ENCODE peak calls at places on chromosomes 5 and 9, in six cellular contexts. One of them, this sample, is unnamed.
A peak's percentile ranks its signal among the peaks of the same experiment; 100 is the strongest.

GRCh38 chr5:111820072-111820471 is 63.1 kb upstream of the NREP start:
- DNase-seq in H1: no peak
- DNase-seq in HepG2: peak; percentile 11
- DNase-seq in A549: no peak
- DNase-seq in K562: no peak
- DNase-seq in endothelial cell of umbilical vein: no peak
- DNase-seq in this sample: no peak

GRCh38 chr9:76373173-76373771 is 21.0 kb downstream of the RFK start:
- DNase-seq in HepG2: peak; percentile 93
- DNase-seq in H1: no peak
- DNase-seq in A549: peak; percentile 55
- DNase-seq in endothelial cell of umbilical vein: no peak
- DNase-seq in K562: no peak
- DNase-seq in this sample: no peak

GRCh38 chr9:89923961-89924504 is 319.2 kb downstream of the GADD45G start:
- DNase-seq in H1: no peak
- DNase-seq in endothelial cell of umbilical vein: no peak
- DNase-seq in HepG2: peak; percentile 72
- DNase-seq in K562: no peak
- DNase-seq in A549: no peak
- DNase-seq in this sample: no peak

GRCh38 chr5:127849891-127850290 is 146.7 kb downstream of the CCDC192 start:
- DNase-seq in H1: no peak
- DNase-seq in K562: no peak
- DNase-seq in HepG2: no peak
- DNase-seq in A549: no peak
- DNase-seq in endothelial cell of umbilical vein: no peak
- DNase-seq in this sample: no peak

GRCh38 chr5:33558489-33558888 is 117.7 kb downstream of the TARS1 start:
- DNase-seq in endothelial cell of umbilical vein: no peak
- DNase-seq in A549: no peak
- DNase-seq in HepG2: no peak
- DNase-seq in K562: no peak
- DNase-seq in H1: no peak
- DNase-seq in this sample: no peak

GRCh38 chr9:114968710-114969109 is 38.3 kb upstream of the TNFSF8 start:
- DNase-seq in K562: no peak
- DNase-seq in HepG2: no peak
- DNase-seq in endothelial cell of umbilical vein: no peak
- DNase-seq in H1: no peak
- DNase-seq in A549: no peak
- DNase-seq in this sample: no peak

GRCh38 chr9:77544491-77545000 is 103.6 kb downstream of the GNA14 start:
- DNase-seq in K562: no peak
- DNase-seq in H1: no peak
- DNase-seq in HepG2: no peak
- DNase-seq in endothelial cell of umbilical vein: no peak
- DNase-seq in A549: no peak
- DNase-seq in this sample: no peak

GRCh38 chr5:79074641-79075040 is 5.1 kb downstream of the BHMT2 start:
- DNase-seq in K562: no peak
- DNase-seq in H1: no peak
- DNase-seq in HepG2: peak; percentile 31
- DNase-seq in endothelial cell of umbilical vein: no peak
- DNase-seq in A549: no peak
- DNase-seq in this sample: no peak

GRCh38 chr9:5557606-5558587 is 47.6 kb downstream of the PDCD1LG2 start:
- DNase-seq in endothelial cell of umbilical vein: no peak
- DNase-seq in K562: no peak
- DNase-seq in HepG2: no peak
- DNase-seq in A549: no peak
- DNase-seq in H1: no peak
- DNase-seq in this sample: no peak

GRCh38 chr5:1167728-1168709 is 33.4 kb upstream of the SLC6A19 start:
- DNase-seq in K562: peak; percentile 73
- DNase-seq in A549: peak; percentile 85
- DNase-seq in HepG2: peak; percentile 65
- DNase-seq in H1: peak; percentile 82
- DNase-seq in endothelial cell of umbilical vein: peak; percentile 56
- DNase-seq in this sample: peak; percentile 67

GRCh38 chr5:35838370-35839042 is 18.2 kb upstream of the IL7R start:
- DNase-seq in K562: no peak
- DNase-seq in H1: no peak
- DNase-seq in endothelial cell of umbilical vein: no peak
- DNase-seq in HepG2: no peak
- DNase-seq in A549: no peak
- DNase-seq in this sample: no peak

GRCh38 chr9:95167998-95168397 is 149.5 kb downstream of the FANCC start:
- DNase-seq in H1: peak; percentile 87
- DNase-seq in endothelial cell of umbilical vein: peak; percentile 82
- DNase-seq in HepG2: peak; percentile 58
- DNase-seq in A549: peak; percentile 28
- DNase-seq in K562: peak; percentile 53
- DNase-seq in this sample: peak; percentile 77

GRCh38 chr5:118520771-118521415 is 467.5 kb downstream of the DTWD2 start:
- DNase-seq in H1: no peak
- DNase-seq in A549: no peak
- DNase-seq in HepG2: no peak
- DNase-seq in endothelial cell of umbilical vein: no peak
- DNase-seq in K562: no peak
- DNase-seq in this sample: no peak

GRCh38 chr9:72880821-72881220 is 72.0 kb downstream of the ALDH1A1 start:
- DNase-seq in K562: no peak
- DNase-seq in A549: no peak
- DNase-seq in endothelial cell of umbilical vein: no peak
- DNase-seq in H1: no peak
- DNase-seq in HepG2: no peak
- DNase-seq in this sample: no peak

GRCh38 chr5:9533096-9533495 is 12.8 kb downstream of the SEMA5A start:
- DNase-seq in H1: no peak
- DNase-seq in HepG2: no peak
- DNase-seq in A549: no peak
- DNase-seq in endothelial cell of umbilical vein: no peak
- DNase-seq in K562: no peak
- DNase-seq in this sample: no peak

GRCh38 chr5:43227655-43228054 is 35.6 kb downstream of the NIM1K start:
- DNase-seq in A549: peak; percentile 60
- DNase-seq in H1: no peak
- DNase-seq in endothelial cell of umbilical vein: peak; percentile 44
- DNase-seq in HepG2: peak; percentile 46
- DNase-seq in K562: peak; percentile 41
- DNase-seq in this sample: no peak

GRCh38 chr5:91514408-91514807 is 131.3 kb upstream of the ARRDC3 start:
- DNase-seq in A549: no peak
- DNase-seq in H1: no peak
- DNase-seq in endothelial cell of umbilical vein: no peak
- DNase-seq in HepG2: no peak
- DNase-seq in K562: no peak
- DNase-seq in this sample: no peak

GRCh38 chr9:134056483-134057310 is 11.1 kb downstream of the BRD3 start:
- DNase-seq in K562: no peak
- DNase-seq in H1: no peak
- DNase-seq in HepG2: no peak
- DNase-seq in endothelial cell of umbilical vein: no peak
- DNase-seq in A549: no peak
- DNase-seq in this sample: no peak

GRCh38 chr9:35415769-35416427 is 74.0 kb upstream of the RUSC2 start:
- DNase-seq in HepG2: peak; percentile 41
- DNase-seq in endothelial cell of umbilical vein: no peak
- DNase-seq in H1: peak; percentile 52
- DNase-seq in A549: no peak
- DNase-seq in K562: no peak
- DNase-seq in this sample: peak; percentile 23

GRCh38 chr5:68000805-68001204 is 214.8 kb upstream of the PIK3R1 start:
- DNase-seq in endothelial cell of umbilical vein: no peak
- DNase-seq in H1: no peak
- DNase-seq in K562: no peak
- DNase-seq in HepG2: no peak
- DNase-seq in A549: no peak
- DNase-seq in this sample: no peak

GRCh38 chr5:117357886-117358285 is 783.3 kb upstream of the SEMA6A start:
- DNase-seq in K562: no peak
- DNase-seq in endothelial cell of umbilical vein: no peak
- DNase-seq in HepG2: no peak
- DNase-seq in A549: no peak
- DNase-seq in H1: no peak
- DNase-seq in this sample: no peak

GRCh38 chr5:84231390-84231789 is 153.3 kb downstream of the EDIL3 start:
- DNase-seq in H1: no peak
- DNase-seq in A549: no peak
- DNase-seq in HepG2: no peak
- DNase-seq in K562: no peak
- DNase-seq in endothelial cell of umbilical vein: no peak
- DNase-seq in this sample: no peak

GRCh38 chr9:91060520-91061343 is 259.1 kb downstream of the SYK start:
- DNase-seq in H1: peak; percentile 8
- DNase-seq in HepG2: peak; percentile 94
- DNase-seq in K562: no peak
- DNase-seq in endothelial cell of umbilical vein: peak; percentile 98
- DNase-seq in A549: peak; percentile 80
- DNase-seq in this sample: no peak

GRCh38 chr9:121353246-121353975 is 16.6 kb downstream of the STOM start:
- DNase-seq in K562: no peak
- DNase-seq in H1: no peak
- DNase-seq in HepG2: no peak
- DNase-seq in endothelial cell of umbilical vein: no peak
- DNase-seq in A549: no peak
- DNase-seq in this sample: no peak

GRCh38 chr5:3092211-3092610 is 340.7 kb upstream of the IRX2 start:
- DNase-seq in endothelial cell of umbilical vein: no peak
- DNase-seq in A549: no peak
- DNase-seq in H1: no peak
- DNase-seq in K562: no peak
- DNase-seq in HepG2: no peak
- DNase-seq in this sample: no peak

GRCh38 chr5:138832218-138832617 is 42.9 kb downstream of the LRRTM2 start:
- DNase-seq in HepG2: no peak
- DNase-seq in A549: no peak
- DNase-seq in K562: no peak
- DNase-seq in endothelial cell of umbilical vein: no peak
- DNase-seq in H1: no peak
- DNase-seq in this sample: no peak

GRCh38 chr9:112093147-112093874 is 81.8 kb downstream of the SUSD1 start:
- DNase-seq in H1: no peak
- DNase-seq in endothelial cell of umbilical vein: no peak
- DNase-seq in HepG2: no peak
- DNase-seq in K562: peak; percentile 59
- DNase-seq in A549: no peak
- DNase-seq in this sample: no peak

DNA sequence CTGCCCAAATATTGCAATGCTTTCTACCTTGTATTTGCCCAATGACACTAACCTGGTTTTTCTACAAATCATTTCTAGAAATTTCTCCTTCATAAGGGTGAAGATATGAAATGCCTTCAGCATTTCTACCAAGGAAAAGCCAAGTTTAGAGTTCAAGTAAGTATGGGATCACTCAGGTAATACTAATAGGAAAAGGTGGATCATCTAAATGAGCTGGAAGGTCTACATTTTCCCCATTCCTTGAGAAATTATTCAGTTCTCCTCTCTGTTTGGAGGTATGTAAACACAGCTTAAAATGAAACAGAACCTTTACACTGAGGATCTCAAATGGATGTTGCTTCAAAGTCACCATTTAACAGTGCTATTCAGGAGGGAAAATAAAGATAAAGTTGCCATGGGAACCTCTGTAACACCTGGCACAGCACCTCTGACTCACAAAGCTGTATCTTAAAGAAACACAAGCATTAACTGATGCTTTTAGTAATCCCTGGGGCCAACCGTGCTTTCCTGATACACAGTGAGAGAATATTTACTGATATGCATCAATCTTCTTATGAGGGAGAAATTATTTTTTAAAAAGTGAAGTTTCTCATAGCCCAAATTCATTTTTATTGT is 161.3 kb downstream of the DRD1 start:
- DNase-seq in H1: no peak
- DNase-seq in A549: no peak
- DNase-seq in HepG2: no peak
- DNase-seq in endothelial cell of umbilical vein: no peak
- DNase-seq in K562: no peak
- DNase-seq in this sample: no peak
- TF ChIP-seq JUN in H1: no peak
- TF ChIP-seq JUN in A549: no peak
- TF ChIP-seq JUN in HepG2: no peak
- TF ChIP-seq JUN in endothelial cell of umbilical vein: no peak
- TF ChIP-seq JUN in K562: no peak
- TF ChIP-seq JUN in this sample: no peak

GRCh38 chr5:61623401-61624069 is 291.5 kb downstream of the ZSWIM6 start:
- DNase-seq in H1: no peak
- DNase-seq in HepG2: peak; percentile 5
- DNase-seq in A549: peak; percentile 54
- DNase-seq in endothelial cell of umbilical vein: peak; percentile 21
- DNase-seq in K562: peak; percentile 19
- DNase-seq in this sample: peak; percentile 42
- TF ChIP-seq CTCF in H1: peak; percentile 39
- TF ChIP-seq CTCF in HepG2: no peak
- TF ChIP-seq CTCF in A549: peak; percentile 42
- TF ChIP-seq CTCF in endothelial cell of umbilical vein: no peak
- TF ChIP-seq CTCF in K562: peak; percentile 47
- TF ChIP-seq CTCF in this sample: peak; percentile 43

DNA sequence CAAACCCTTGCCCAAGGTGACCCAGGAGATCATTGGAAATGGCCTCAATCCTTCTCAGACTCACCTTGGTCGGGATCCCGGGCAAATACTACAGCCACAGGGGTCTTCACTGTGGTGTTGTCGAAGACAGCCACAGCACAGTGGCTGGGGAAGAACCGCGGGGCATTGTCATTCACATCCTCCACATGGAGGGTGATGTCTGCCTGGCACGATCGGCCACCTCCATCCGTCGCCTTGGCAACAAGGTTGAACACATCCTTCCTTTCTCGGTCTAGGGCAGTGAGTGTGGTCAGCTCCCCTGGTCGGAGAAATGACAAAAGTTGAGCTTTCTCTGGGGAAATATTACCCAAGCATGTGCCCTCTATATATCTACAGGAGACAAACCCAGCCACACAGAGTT is 56.8 kb downstream of the FAT2 start:
- DNase-seq in H1: peak; percentile 56
- DNase-seq in HepG2: no peak
- DNase-seq in K562: no peak
- DNase-seq in A549: no peak
- DNase-seq in endothelial cell of umbilical vein: no peak
- DNase-seq in this sample: peak; percentile 30
- TF ChIP-seq JUN in H1: no peak
- TF ChIP-seq JUN in HepG2: no peak
- TF ChIP-seq JUN in K562: no peak
- TF ChIP-seq JUN in A549: no peak
- TF ChIP-seq JUN in endothelial cell of umbilical vein: no peak
- TF ChIP-seq JUN in this sample: no peak

DNA sequence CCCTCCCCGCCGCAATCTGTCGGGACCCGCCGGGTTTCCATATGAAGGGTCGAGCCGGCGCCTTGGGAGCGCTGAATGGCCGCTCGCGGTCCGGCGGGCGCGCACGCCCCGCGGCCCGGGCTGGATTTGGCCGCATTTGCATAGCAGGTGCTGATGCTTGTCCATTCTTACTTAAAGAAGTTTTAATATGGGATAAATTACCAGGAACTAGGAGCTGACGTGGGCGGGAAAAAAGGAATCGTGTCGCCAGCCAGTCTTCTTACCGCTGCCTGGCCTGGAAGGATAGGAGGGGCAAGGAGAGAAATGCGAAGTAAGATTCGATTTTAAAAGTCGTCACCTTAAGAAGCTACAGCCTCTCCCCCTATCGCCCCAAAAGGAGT is 8.9 kb upstream of the NEUROG1 start:
- DNase-seq in endothelial cell of umbilical vein: no peak
- DNase-seq in H1: no peak
- DNase-seq in A549: no peak
- DNase-seq in K562: no peak
- DNase-seq in HepG2: no peak
- DNase-seq in this sample: peak; percentile 55
- TF ChIP-seq CTCF in endothelial cell of umbilical vein: no peak
- TF ChIP-seq CTCF in H1: no peak
- TF ChIP-seq CTCF in A549: no peak
- TF ChIP-seq CTCF in K562: no peak
- TF ChIP-seq CTCF in HepG2: no peak
- TF ChIP-seq CTCF in this sample: no peak

This sample was measured in WTC11.